ENCODE peak calls at places on chromosome 6, in five cellular contexts. One of them, this sample, is unnamed.

GRCh38 chr6:31114970-31115849 is 610 bp downstream of the PSORS1C1 start:
- DNase-seq in LoVo: peak; percentile 74
- DNase-seq in left lobe of liver: no peak
- DNase-seq in HCT116: peak; percentile 58
- DNase-seq in NCI-H460: peak; percentile 50
- DNase-seq in this sample: no peak

GRCh38 chr6:73343164-73343563 is 10.9 kb downstream of the DPPA5 start:
- DNase-seq in LoVo: no peak
- DNase-seq in left lobe of liver: no peak
- DNase-seq in HCT116: no peak
- DNase-seq in NCI-H460: no peak
- DNase-seq in this sample: no peak

GRCh38 chr6:149060985-149061760 is 256.3 kb upstream of the TAB2 start:
- DNase-seq in LoVo: no peak
- DNase-seq in left lobe of liver: no peak
- DNase-seq in HCT116: no peak
- DNase-seq in NCI-H460: peak; percentile 70
- DNase-seq in this sample: no peak

GRCh38 chr6:114176726-114177125 is 166.1 kb downstream of the HS3ST5 start:
- DNase-seq in LoVo: no peak
- DNase-seq in left lobe of liver: no peak
- DNase-seq in HCT116: no peak
- DNase-seq in NCI-H460: no peak
- DNase-seq in this sample: no peak

GRCh38 chr6:39801456-39802251 is 9.5 kb downstream of the DAAM2 start:
- DNase-seq in LoVo: no peak
- DNase-seq in left lobe of liver: no peak
- DNase-seq in HCT116: no peak
- DNase-seq in NCI-H460: no peak
- DNase-seq in this sample: no peak

GRCh38 chr6:159094444-159095252 is 49.9 kb upstream of the TAGAP start:
- DNase-seq in LoVo: no peak
- DNase-seq in left lobe of liver: no peak
- DNase-seq in HCT116: no peak
- DNase-seq in NCI-H460: no peak
- DNase-seq in this sample: no peak

GRCh38 chr6:157019115-157019628 is 242.0 kb downstream of the ARID1B start:
- DNase-seq in LoVo: peak; percentile 20
- DNase-seq in left lobe of liver: no peak
- DNase-seq in HCT116: no peak
- DNase-seq in NCI-H460: no peak
- DNase-seq in this sample: no peak

GRCh38 chr6:142960098-142960497 is 15.1 kb upstream of the HIVEP2 start:
- DNase-seq in LoVo: no peak
- DNase-seq in left lobe of liver: no peak
- DNase-seq in HCT116: no peak
- DNase-seq in NCI-H460: no peak
- DNase-seq in this sample: no peak

GRCh38 chr6:30618270-30618787 is 689 bp downstream of the MRPS18B start:
- DNase-seq in LoVo: peak; percentile 45
- DNase-seq in left lobe of liver: no peak
- DNase-seq in HCT116: no peak
- DNase-seq in NCI-H460: no peak
- DNase-seq in this sample: no peak

GRCh38 chr6:44285552-44286284 is 15.5 kb downstream of the TMEM151B start:
- DNase-seq in LoVo: no peak
- DNase-seq in left lobe of liver: no peak
- DNase-seq in HCT116: no peak
- DNase-seq in NCI-H460: no peak
- DNase-seq in this sample: no peak